ENCODE peak calls at places on chromosomes 3 and 15, in ten cellular contexts. Y is B cell, S is ovary, U is fibroblast of the aortic adventitia, O is tibial artery, C is pancreas, F is activated B cell treated with CpG ODN at 0.5 μM for 24 hours, T is RWPE2, H is AG09309, W is RWPE1. M is an unnamed sample.

GRCh38 chr15:34754674-34755418 is at the start of gene GJD2:
- DNase-seq in Y (no peak), W (no peak), F (no peak), O (no peak), H (no peak), S (no peak), T (no peak), U (no peak), C (peak; percentile 14), M (no peak)

GRCh38 chr3:160739079-160739478 is 17.0 kb upstream of the PPM1L start:
- DNase-seq in H (no peak), W (no peak), U (peak; percentile 3), O (peak; percentile 69), S (no peak), C (no peak), T (no peak), F (no peak), Y (no peak), M (no peak)

GRCh38 chr3:71219744-71220638 is 363.5 kb downstream of the FOXP1 start:
- DNase-seq in O (no peak), W (no peak), Y (no peak), S (no peak), U (no peak), C (no peak), F (no peak), H (no peak), T (no peak), M (no peak)

GRCh38 chr15:40846846-40847224 is 3.0 kb downstream of the SPINT1 start:
- DNase-seq in U (no peak), O (no peak), C (no peak), Y (no peak), W (no peak), T (no peak), F (no peak), S (no peak), H (no peak), M (no peak)

GRCh38 chr3:195847061-195847950 is 35.6 kb upstream of the MUC4 start:
- DNase-seq in C (no peak), W (peak; percentile 73), U (peak; percentile 31), T (no peak), S (no peak), O (no peak), H (no peak), Y (no peak), F (no peak), M (no peak)

GRCh38 chr3:12884790-12885584 is 43.6 kb upstream of the RPL32 start:
- DNase-seq in H (no peak), Y (no peak), W (no peak), C (no peak), T (no peak), U (no peak), S (no peak), F (no peak), O (no peak), M (no peak)

GRCh38 chr3:50371133-50371670 is 11.9 kb upstream of the TMEM115 start:
- DNase-seq in O (no peak), T (no peak), Y (no peak), S (no peak), F (no peak), U (peak; percentile 28), C (no peak), H (no peak), W (no peak), M (no peak)

GRCh38 chr3:49357466-49358216 is 512 bp downstream of the GPX1 start:
- DNase-seq in T (peak; percentile 66), C (peak; percentile 57), Y (no peak), U (peak; percentile 93), F (peak; percentile 44), H (peak; percentile 68), W (peak; percentile 71), O (peak; percentile 54), S (peak; percentile 56), M (peak; percentile 33)

GRCh38 chr15:66946578-66947164 is 118.7 kb upstream of the SMAD3 start:
- DNase-seq in T (no peak), Y (peak; percentile 81), W (peak; percentile 82), U (peak; percentile 77), H (no peak), F (peak; percentile 69), C (peak; percentile 81), O (peak; percentile 64), S (peak; percentile 68), M (peak; percentile 75)

GRCh38 chr3:177179281-177180067 is 17.8 kb downstream of the TBL1XR1 start:
- DNase-seq in C (no peak), H (no peak), T (no peak), F (no peak), U (no peak), S (no peak), O (no peak), W (peak; percentile 29), Y (no peak), M (no peak)

GRCh38 chr3:20323307-20323927 is 137.4 kb upstream of the SGO1 start:
- DNase-seq in C (no peak), O (no peak), Y (no peak), T (no peak), H (no peak), U (no peak), W (no peak), S (no peak), F (no peak), M (no peak)

GRCh38 chr3:15875016-15875689 is 77.4 kb upstream of the ANKRD28 start:
- DNase-seq in U (peak; percentile 80), T (no peak), C (no peak), H (peak; percentile 32), S (no peak), Y (no peak), F (no peak), W (peak; percentile 11), O (no peak), M (no peak)

GRCh38 chr15:82937659-82938058 is 14.9 kb downstream of the HOMER2 start:
- DNase-seq in O (no peak), S (no peak), Y (no peak), H (no peak), T (no peak), W (no peak), U (no peak), C (no peak), F (no peak), M (no peak)

GRCh38 chr15:39255760-39256159 is 325.1 kb upstream of the THBS1 start:
- DNase-seq in F (no peak), W (no peak), T (no peak), O (no peak), U (no peak), H (no peak), S (no peak), C (peak; percentile 87), Y (no peak), M (no peak)

DNA sequence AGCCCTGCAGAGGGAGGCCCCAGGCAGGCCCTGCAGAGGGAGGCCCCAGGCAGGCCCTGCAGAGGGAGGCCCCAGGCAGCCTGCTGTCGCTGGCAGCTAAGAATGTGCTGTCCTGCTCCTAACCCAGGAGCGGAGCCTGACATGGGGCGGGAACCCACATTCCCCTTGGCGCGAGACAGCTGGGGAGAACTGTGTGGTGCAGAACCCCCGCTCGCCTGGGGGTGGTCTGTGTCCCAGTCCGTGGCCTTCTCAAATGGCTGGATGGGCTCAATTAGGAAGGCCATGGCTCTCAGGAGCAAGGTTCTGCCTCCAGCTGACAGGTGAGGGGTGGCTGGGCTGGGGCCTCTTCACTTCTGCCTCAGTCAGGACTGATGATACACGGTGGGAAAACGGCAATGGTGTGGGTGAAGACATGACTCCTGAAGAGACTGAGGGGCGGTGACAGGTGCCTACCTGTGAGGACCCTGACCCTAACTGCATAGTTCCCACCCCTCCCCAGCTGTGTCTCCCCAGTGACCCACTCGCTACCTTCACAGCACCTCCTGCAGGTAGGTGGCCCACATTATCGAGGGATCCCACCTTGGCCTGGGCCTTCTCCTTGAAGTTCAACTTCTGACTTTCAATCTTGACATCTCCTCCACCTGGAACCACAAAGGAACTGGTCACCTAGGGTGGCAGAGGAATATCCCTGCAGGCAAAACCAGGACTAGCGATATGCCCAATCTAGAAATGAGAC is 52.0 kb downstream of the DHX30 start:
- DNase-seq in W (no peak), O (no peak), Y (no peak), U (no peak), S (no peak), F (no peak), C (no peak), H (no peak), T (no peak), M (no peak)
- TF ChIP-seq CTCF in W (no peak), O (no peak), Y (no peak), U (no peak), S (no peak), F (no peak), C (no peak), H (no peak), T (no peak), M (no peak)

GRCh38 chr3:53668872-53669271 is 174.5 kb downstream of the CACNA1D start:
- DNase-seq in Y (no peak), W (no peak), C (no peak), T (no peak), H (no peak), U (peak; percentile 12), O (no peak), F (no peak), S (no peak), M (no peak)
- TF ChIP-seq CTCF in Y (no peak), W (no peak), C (no peak), T (peak; percentile 18), H (peak; percentile 55), U (peak; percentile 45), O (no peak), F (no peak), S (no peak), M (no peak)

GRCh38 chr3:44883213-44883955 is 9.0 kb downstream of the TGM4 start:
- DNase-seq in F (no peak), S (no peak), C (no peak), O (no peak), T (no peak), Y (no peak), U (no peak), H (no peak), W (no peak), M (no peak)
- TF ChIP-seq CTCF in F (no peak), S (no peak), C (no peak), O (no peak), T (no peak), Y (no peak), U (no peak), H (no peak), W (no peak), M (no peak)

GRCh38 chr3:135228131-135228530 is 433.1 kb downstream of the EPHB1 start:
- DNase-seq in Y (no peak), C (no peak), F (no peak), O (no peak), U (no peak), W (no peak), T (no peak), S (no peak), H (no peak), M (no peak)

GRCh38 chr3:135231646-135232625 is 436.9 kb downstream of the EPHB1 start:
- DNase-seq in T (no peak), Y (no peak), H (no peak), S (no peak), C (no peak), W (no peak), U (no peak), F (no peak), O (no peak), M (no peak)

GRCh38 chr3:135226057-135226456 is 431.0 kb downstream of the EPHB1 start:
- DNase-seq in H (no peak), T (no peak), C (no peak), Y (no peak), S (no peak), O (no peak), W (no peak), F (no peak), U (no peak), M (no peak)

GRCh38 chr3:135224963-135225362 is 429.9 kb downstream of the EPHB1 start:
- DNase-seq in O (no peak), T (no peak), W (no peak), F (no peak), U (no peak), H (no peak), C (no peak), Y (no peak), S (no peak), M (no peak)

GRCh38 chr3:135229018-135229495 is 434.0 kb downstream of the EPHB1 start:
- DNase-seq in C (no peak), U (no peak), O (no peak), T (no peak), Y (no peak), S (no peak), H (no peak), F (no peak), W (no peak), M (no peak)
- TF ChIP-seq CTCF in C (no peak), U (no peak), O (no peak), T (no peak), Y (no peak), S (no peak), H (no peak), F (no peak), W (no peak), M (no peak)

M was measured in natural killer cell.